ENCODE peak calls at places on chromosomes 7 and 10, in ten cellular contexts. J is RWPE2, R is AG04450, Q is psoas muscle, K is uterus, T is dorsolateral prefrontal cortex, B is WERI-Rb-1, L is colonic mucosa, P is lower lobe of right lung, V is suprapubic skin. O is an unnamed sample.

GRCh38 chr7:8089036-8089780 is 120.6 kb downstream of the GLCCI1 start:
- DNase-seq in B (no peak), L (no peak), K (no peak), T (no peak), Q (no peak), J (no peak), R (no peak), P (no peak), V (no peak), O (no peak)

GRCh38 chr7:87027900-87028299 is 31.6 kb downstream of the ELAPOR2 start:
- DNase-seq in B (no peak), T (no peak), V (no peak), R (no peak), Q (no peak), P (no peak), J (no peak), L (no peak), K (no peak), O (no peak)

GRCh38 chr10:34743804-34744203 is 71.3 kb downstream of the PARD3 start:
- DNase-seq in R (no peak), J (peak; percentile 71), Q (peak; percentile 80), T (no peak), L (no peak), K (peak; percentile 35), V (no peak), P (no peak), B (no peak), O (no peak)

GRCh38 chr7:157719008-157719682 is 382.3 kb downstream of the DNAJB6 start:
- DNase-seq in B (no peak), J (no peak), Q (no peak), V (no peak), T (peak; percentile 3), L (no peak), K (no peak), R (no peak), P (peak; percentile 43), O (no peak)

GRCh38 chr7:79298145-79298760 is 155.2 kb downstream of the MAGI2 start:
- DNase-seq in B (peak; percentile 22), L (peak; percentile 26), Q (no peak), P (no peak), T (peak; percentile 45), V (no peak), R (peak; percentile 45), J (no peak), K (no peak), O (peak; percentile 29)

GRCh38 chr7:21429786-21430574 is 2.1 kb downstream of the SP4 start:
- DNase-seq in T (no peak), J (no peak), P (no peak), L (no peak), B (no peak), K (no peak), Q (no peak), R (no peak), V (no peak), O (no peak)

GRCh38 chr7:86931439-86931838 is 128.0 kb downstream of the ELAPOR2 start:
- DNase-seq in Q (no peak), R (no peak), V (no peak), J (no peak), B (no peak), T (no peak), K (no peak), L (no peak), P (no peak), O (no peak)

GRCh38 chr10:33410096-33410859 is 75.8 kb upstream of the NRP1 start:
- DNase-seq in R (no peak), J (no peak), K (no peak), P (no peak), V (no peak), L (no peak), B (no peak), T (no peak), Q (no peak), O (no peak)

GRCh38 chr7:3984456-3984855 is 683.4 kb downstream of the SDK1 start:
- DNase-seq in R (no peak), L (no peak), P (no peak), T (no peak), Q (no peak), J (no peak), K (no peak), V (no peak), B (no peak), O (no peak)

GRCh38 chr7:3978839-3979238 is 677.8 kb downstream of the SDK1 start:
- DNase-seq in P (no peak), T (no peak), B (no peak), J (no peak), K (no peak), Q (no peak), L (no peak), V (no peak), R (no peak), O (no peak)

GRCh38 chr7:3977391-3977790 is 676.3 kb downstream of the SDK1 start:
- DNase-seq in L (no peak), R (no peak), J (no peak), T (no peak), K (no peak), V (no peak), Q (no peak), P (no peak), B (no peak), O (no peak)

GRCh38 chr7:3979956-3980643 is 679.0 kb downstream of the SDK1 start:
- DNase-seq in T (no peak), R (no peak), L (no peak), B (no peak), P (no peak), J (no peak), V (no peak), K (no peak), Q (no peak), O (no peak)

GRCh38 chr7:3981281-3981680 is 680.2 kb downstream of the SDK1 start:
- DNase-seq in L (no peak), K (no peak), R (no peak), V (no peak), J (no peak), Q (no peak), T (no peak), B (no peak), P (no peak), O (no peak)
- H3K27ac ChIP-seq in L (no peak overlapping the region), K (no peak overlapping the region), R (no peak overlapping the region), V (no peak overlapping the region), J (no peak overlapping the region), Q (no peak overlapping the region), T (no peak overlapping the region), B (no peak overlapping the region), P (no peak overlapping the region), O (no peak overlapping the region)

DNA sequence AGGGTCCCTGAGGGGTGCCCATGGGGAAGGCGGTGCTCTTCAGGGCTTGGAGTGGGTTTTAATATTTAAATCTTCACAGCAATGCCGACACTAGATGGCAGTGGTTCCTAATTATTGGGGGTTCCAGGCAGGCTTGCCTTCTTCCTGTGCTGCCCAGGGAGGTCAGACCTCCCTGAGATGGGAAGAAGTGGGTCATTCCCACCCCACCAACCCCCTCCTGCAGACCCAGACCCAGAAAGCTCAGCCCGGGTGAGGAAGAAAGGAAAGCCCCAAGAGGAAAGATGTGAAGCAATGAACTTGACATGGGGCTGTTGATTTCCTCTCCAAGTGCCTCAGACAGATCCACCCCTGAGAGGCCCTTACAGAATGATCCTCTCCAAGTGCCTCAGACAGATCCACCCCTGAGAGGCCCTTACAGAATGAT is 85.1 kb upstream of the LANCL2 start:
- DNase-seq in V (no peak), J (no peak), L (peak; percentile 61), R (peak; percentile 30), K (peak; percentile 53), P (no peak), B (peak; percentile 76), Q (peak; percentile 63), T (peak; percentile 61), O (peak; percentile 67)
- TF ChIP-seq CTCF in V (peak; percentile 25), J (peak; percentile 78), L (peak; percentile 43), R (peak; percentile 74), K (peak; percentile 66), P (peak; percentile 60), B (peak; percentile 62), Q (peak; percentile 68), T (peak; percentile 64), O (peak; percentile 77)

GRCh38 chr7:28347964-28348363 is 64.4 kb upstream of the CREB5 start:
- DNase-seq in Q (no peak), L (no peak), J (no peak), K (no peak), B (no peak), T (no peak), V (no peak), P (no peak), R (peak; percentile 16), O (no peak)

GRCh38 chr7:28348631-28349030 is 63.7 kb upstream of the CREB5 start:
- DNase-seq in L (no peak), P (no peak), B (no peak), T (no peak), J (no peak), R (no peak), Q (no peak), K (no peak), V (no peak), O (no peak)

GRCh38 chr7:28346972-28347371 is 65.3 kb upstream of the CREB5 start:
- DNase-seq in V (no peak), B (no peak), T (no peak), K (no peak), L (no peak), P (no peak), Q (no peak), R (no peak), J (no peak), O (no peak)

GRCh38 chr7:28346256-28346655 is 66.1 kb upstream of the CREB5 start:
- DNase-seq in B (no peak), J (no peak), T (no peak), L (no peak), Q (no peak), V (no peak), K (no peak), P (no peak), R (no peak), O (no peak)

GRCh38 chr7:28347462-28347861 is 64.9 kb upstream of the CREB5 start:
- DNase-seq in V (no peak), K (no peak), B (no peak), J (no peak), P (no peak), T (no peak), L (no peak), R (peak; percentile 55), Q (no peak), O (no peak)
- H3K27ac ChIP-seq in V (peak overlapping the region; percentile 70), K (no peak overlapping the region), B (no peak overlapping the region), J (peak overlapping the region; percentile 62), P (no peak overlapping the region), T (no peak overlapping the region), L (no peak overlapping the region), R (peak overlapping the region; percentile 89), Q (peak overlapping the region; percentile 44), O (no peak overlapping the region)

GRCh38 chr10:22263106-22263505 is 45.3 kb upstream of the EBLN1 start:
- DNase-seq in V (no peak), P (no peak), L (no peak), B (no peak), R (no peak), K (no peak), J (no peak), Q (no peak), T (no peak), O (no peak)

GRCh38 chr10:22258471-22258870 is 40.7 kb upstream of the EBLN1 start:
- DNase-seq in V (no peak), T (peak; percentile 51), R (no peak), B (no peak), L (no peak), K (no peak), J (no peak), Q (no peak), P (no peak), O (no peak)

GRCh38 chr10:22253578-22253882 is 35.7 kb upstream of the EBLN1 start:
- DNase-seq in J (no peak), T (no peak), Q (peak; percentile 71), L (peak; percentile 35), P (peak; percentile 64), V (peak; percentile 70), R (no peak), B (peak; percentile 44), K (peak; percentile 68), O (no peak)

GRCh38 chr10:22259280-22259679 is 41.5 kb upstream of the EBLN1 start:
- DNase-seq in P (no peak), Q (no peak), B (peak; percentile 11), T (no peak), L (no peak), V (no peak), K (no peak), R (no peak), J (no peak), O (no peak)
- TF ChIP-seq CTCF in P (no peak), Q (no peak), B (peak; percentile 10), T (no peak), L (no peak), V (no peak), K (no peak), R (no peak), J (no peak), O (no peak)